ENCODE peak calls at places on chromosomes 4 and X, in six cellular contexts. B, W, A, R, J and N are unnamed samples.

GRCh38 chr4:83889802-83890201 is 353.9 kb downstream of the GPAT3 start:
- DNase-seq in B (no peak), W (no peak), A (no peak), R (peak), J (no peak), N (peak)

GRCh38 chr4:77621254-77621653 is 15.6 kb downstream of the CXCL13 start:
- DNase-seq in B (no peak), W (no peak), A (no peak), R (no peak), J (no peak), N (no peak)

GRCh38 chr4:140861359-140862181 is 105.4 kb upstream of the TBC1D9 start:
- DNase-seq in B (no peak), W (peak), A (peak), R (peak), J (peak), N (peak)

GRCh38 chr4:9898596-9899345 is 117.3 kb downstream of the DRD5 start:
- DNase-seq in B (no peak), W (no peak), A (peak), R (no peak), J (peak), N (no peak)

GRCh38 chr4:40910706-40911105 is 161.0 kb downstream of the NSUN7 start:
- DNase-seq in B (no peak), W (no peak), A (no peak), R (no peak), J (no peak), N (no peak)

GRCh38 chrX:1392376-1393130 is 640 bp upstream of the SLC25A6 start:
- DNase-seq in B (peak), W (peak), A (peak), R (no peak), J (peak), N (peak)

GRCh38 chr4:41504167-41504566 is 33.8 kb upstream of the LIMCH1 start:
- DNase-seq in B (no peak), W (no peak), A (no peak), R (no peak), J (peak), N (no peak)

GRCh38 chrX:3663576-3664290 is 49.7 kb downstream of the PRKX start:
- DNase-seq in B (peak), W (no peak), A (no peak), R (no peak), J (no peak), N (no peak)

GRCh38 chr4:154208424-154208823 is 283.2 kb downstream of the DCHS2 start:
- DNase-seq in B (no peak), W (no peak), A (no peak), R (no peak), J (no peak), N (no peak)

GRCh38 chr4:116400480-116400879 is 684.9 kb downstream of the TRAM1L1 start:
- DNase-seq in B (no peak), W (no peak), A (no peak), R (no peak), J (no peak), N (no peak)

GRCh38 chrX:128365523-128365922 is 313.3 kb upstream of the ACTRT1 start:
- DNase-seq in B (no peak), W (no peak), A (no peak), R (no peak), J (no peak), N (no peak)

GRCh38 chrX:154730271-154730883 is 20.5 kb downstream of the GAB3 start:
- DNase-seq in B (no peak), W (peak), A (no peak), R (no peak), J (no peak), N (peak)

GRCh38 chr4:155179216-155179615 is 29.2 kb upstream of the NPY2R start:
- DNase-seq in B (no peak), W (no peak), A (no peak), R (no peak), J (no peak), N (no peak)

GRCh38 chrX:95823796-95824195 is 860.8 kb upstream of the DIAPH2 start:
- DNase-seq in B (no peak), W (no peak), A (no peak), R (no peak), J (no peak), N (no peak)

GRCh38 chr4:55355555-55355954 is 9.5 kb downstream of the SRD5A3 start:
- DNase-seq in B (no peak), W (no peak), A (no peak), R (no peak), J (no peak), N (no peak)

GRCh38 chr4:148926861-148927260 is 484.6 kb upstream of the NR3C2 start:
- DNase-seq in B (no peak), W (no peak), A (no peak), R (no peak), J (no peak), N (no peak)

GRCh38 chr4:183995489-183996049 is 90.5 kb downstream of the STOX2 start:
- DNase-seq in B (no peak), W (no peak), A (no peak), R (no peak), J (no peak), N (no peak)

GRCh38 chrX:43735534-43735933 is 79.4 kb downstream of the MAOA start:
- DNase-seq in B (no peak), W (no peak), A (no peak), R (no peak), J (no peak), N (no peak)

GRCh38 chr4:91128519-91128918 is 1001.3 kb downstream of the CCSER1 start:
- DNase-seq in B (no peak), W (no peak), A (no peak), R (no peak), J (no peak), N (no peak)

GRCh38 chrX:118968031-118968430 is 6.4 kb upstream of the LONRF3 start:
- DNase-seq in B (no peak), W (no peak), A (no peak), R (no peak), J (no peak), N (no peak)

GRCh38 chr4:92014060-92014459 is 289.7 kb upstream of the GRID2 start:
- DNase-seq in B (no peak), W (no peak), A (no peak), R (no peak), J (no peak), N (no peak)

GRCh38 chr4:126772662-126773061 is 860.1 kb upstream of the INTU start:
- DNase-seq in B (no peak), W (no peak), A (peak), R (no peak), J (no peak), N (no peak)

GRCh38 chr4:173538148-173538902 is 8.3 kb upstream of the HAND2 start:
- DNase-seq in B (no peak), W (no peak), A (peak), R (no peak), J (peak), N (no peak)

GRCh38 chr4:183571350-183572076 is 66.7 kb downstream of the ING2 start:
- DNase-seq in B (no peak), W (no peak), A (peak), R (peak), J (no peak), N (peak)

DNA sequence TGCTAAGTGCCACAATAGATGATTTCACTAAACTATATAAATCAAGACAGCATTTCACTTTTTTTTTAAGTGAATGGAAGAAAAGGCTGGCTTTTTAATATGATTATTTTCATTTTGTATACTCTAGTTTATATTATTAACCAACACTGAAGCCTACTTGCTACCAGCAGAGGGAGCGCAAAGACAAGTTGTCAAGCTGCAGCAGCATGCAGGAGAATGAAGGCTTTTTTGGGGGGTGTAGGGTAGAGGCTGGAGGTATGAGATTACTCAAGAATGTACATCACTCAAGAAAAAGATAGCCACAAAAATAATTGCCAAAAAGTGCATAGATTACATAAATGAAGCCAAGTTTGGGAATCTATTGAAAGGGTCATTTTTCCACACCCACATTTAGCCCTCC is 519.5 kb downstream of the FGF13 start:
- DNase-seq in B (no peak), W (no peak), A (peak), R (no peak), J (peak), N (no peak)
- TF ChIP-seq CTCF in B (no peak), W (peak), A (no peak), R (no peak), J (peak), N (peak)

GRCh38 chrX:41449615-41450014 is 2.5 kb downstream of the NYX start:
- DNase-seq in B (peak), W (no peak), A (peak), R (no peak), J (no peak), N (peak)
- TF ChIP-seq CTCF in B (no peak), W (no peak), A (no peak), R (no peak), J (no peak), N (no peak)

DNA sequence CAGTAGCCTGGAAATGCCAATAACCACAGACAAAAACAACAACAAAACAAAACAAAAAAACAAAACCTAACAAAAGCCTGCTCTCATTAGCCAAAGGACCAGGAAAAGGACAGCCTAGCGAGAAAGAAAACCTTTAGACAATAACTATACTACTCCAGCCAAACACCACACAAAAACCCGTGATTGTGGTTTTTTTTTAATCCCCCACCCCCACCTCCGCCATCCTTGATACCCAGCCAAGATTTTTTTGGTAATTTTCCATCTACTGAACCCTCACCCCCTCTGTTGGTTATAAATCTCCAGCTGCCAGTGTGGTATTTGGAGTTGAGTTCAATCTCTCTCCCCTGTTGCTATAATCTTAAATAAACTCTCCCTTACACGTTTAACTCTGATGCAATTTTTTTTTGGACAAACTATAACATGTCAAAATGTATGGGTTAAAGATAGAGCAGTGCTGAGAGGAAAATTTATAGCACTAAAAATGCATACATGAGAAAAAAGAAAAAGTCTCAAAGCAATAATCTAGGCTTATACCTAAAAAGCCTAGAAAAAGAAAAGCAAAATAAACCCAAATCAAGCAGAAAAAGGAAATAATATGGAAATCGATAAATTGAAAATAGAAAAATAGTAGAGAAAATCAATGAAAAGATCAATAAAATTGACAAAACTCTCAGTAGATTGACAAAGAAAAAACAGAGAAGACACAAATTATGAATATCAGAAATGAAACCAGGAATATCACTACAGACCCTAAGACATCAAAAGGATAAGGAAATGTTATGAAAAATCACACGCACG is 83.7 kb downstream of the NAT8L start:
- DNase-seq in B (no peak), W (no peak), A (no peak), R (no peak), J (no peak), N (no peak)
- TF ChIP-seq CTCF in B (no peak), W (no peak), A (no peak), R (no peak), J (no peak), N (no peak)

GRCh38 chr4:107736924-107737448 is 17.0 kb upstream of the PAPSS1 start:
- DNase-seq in B (no peak), W (no peak), A (peak), R (no peak), J (peak), N (peak)

GRCh38 chr4:107737470-107737869 is 17.4 kb upstream of the PAPSS1 start:
- DNase-seq in B (no peak), W (no peak), A (no peak), R (no peak), J (no peak), N (no peak)

GRCh38 chr4:107736037-107736436 is 16.0 kb upstream of the PAPSS1 start:
- DNase-seq in B (no peak), W (no peak), A (no peak), R (no peak), J (no peak), N (no peak)

GRCh38 chr4:107733431-107733925 is 13.4 kb upstream of the PAPSS1 start:
- DNase-seq in B (no peak), W (no peak), A (no peak), R (no peak), J (no peak), N (no peak)

GRCh38 chr4:107734120-107734519 is 14.1 kb upstream of the PAPSS1 start:
- DNase-seq in B (no peak), W (no peak), A (peak), R (no peak), J (peak), N (no peak)
- TF ChIP-seq CTCF in B (peak), W (no peak), A (peak), R (no peak), J (peak), N (peak)

GRCh38 chr4:29079260-29079659 is 1640.9 kb upstream of the PCDH7 start:
- DNase-seq in B (no peak), W (no peak), A (no peak), R (no peak), J (no peak), N (no peak)
- TF ChIP-seq CTCF in B (no peak), W (no peak), A (no peak), R (no peak), J (no peak), N (peak)

DNA sequence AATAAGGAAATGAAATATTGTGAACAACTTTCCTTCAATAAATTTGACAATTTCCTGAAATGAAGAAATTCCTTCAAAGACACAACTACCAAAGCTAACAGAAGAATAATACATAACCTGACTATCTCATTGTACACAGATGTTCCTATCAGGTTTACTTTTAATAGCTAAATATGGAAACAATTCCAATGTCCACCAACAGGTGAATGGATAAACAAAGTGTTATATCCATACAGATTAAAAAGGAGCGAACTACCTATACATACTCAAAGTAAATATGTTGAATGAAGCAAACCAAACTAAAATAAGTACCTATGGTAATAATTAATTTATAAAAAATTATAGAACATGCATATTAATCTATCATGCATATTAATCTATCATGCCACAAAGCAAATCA is 554.9 kb downstream of the PPP4R3C start:
- DNase-seq in B (no peak), W (no peak), A (no peak), R (no peak), J (no peak), N (no peak)
- TF ChIP-seq CTCF in B (no peak), W (no peak), A (no peak), R (no peak), J (no peak), N (no peak)

GRCh38 chr4:109389367-109390118 is 44.1 kb upstream of the SEC24B start:
- DNase-seq in B (no peak), W (no peak), A (peak), R (no peak), J (no peak), N (no peak)
- TF ChIP-seq CTCF in B (no peak), W (no peak), A (no peak), R (no peak), J (no peak), N (no peak)